ENCODE peak calls at places on chromosomes 13 and 19, in nine cellular contexts. W is GM23338; G is activated naive CD4-positive, alpha-beta T cell treated with anti-CD3 and anti-CD28 coated beads, Interleukin-2, amount 50 U/mL, for 16 hours; M is activated CD8-positive, alpha-beta T cell treated with anti-CD3 and anti-CD28 coated beads, Interleukin-2, amount 10 ng/mL, durations not matched to agents 7 days and 5 days; P is HT-29; Q is M059J; N is body of pancreas; X is astrocyte of the spinal cord; B is naive thymus-derived CD8-positive, alpha-beta T cell. U is an unnamed sample.
A peak's percentile ranks its signal among the peaks of the same experiment; 100 is the strongest.

GRCh38 chr13:41008349-41008980 is 10.7 kb downstream of the ELF1 start:
- DNase-seq in W (no peak), G (no peak), M (no peak), P (peak; percentile 64), Q (peak; percentile 27), N (no peak), X (peak; percentile 72), B (no peak), U (no peak)

GRCh38 chr19:2338055-2338615 is 9.7 kb downstream of the SPPL2B start:
- DNase-seq in W (no peak), G (no peak), M (no peak), P (no peak), Q (no peak), N (no peak), X (no peak), B (no peak), U (no peak)

GRCh38 chr13:99057310-99057975 is 79.6 kb upstream of the DOCK9 start:
- DNase-seq in W (no peak), G (no peak), M (no peak), P (no peak), Q (no peak), N (no peak), X (no peak), B (no peak), U (no peak)

GRCh38 chr13:113366031-113366588 is 2.2 kb upstream of the GRTP1 start:
- DNase-seq in W (no peak), G (no peak), M (no peak), P (no peak), Q (no peak), N (no peak), X (no peak), B (no peak), U (no peak)

GRCh38 chr19:10420444-10421239 is at the start of gene PDE4A:
- DNase-seq in W (peak; percentile 69), G (peak; percentile 59), M (peak; percentile 88), P (no peak), Q (no peak), N (no peak), X (no peak), B (peak; percentile 63), U (peak; percentile 44)

GRCh38 chr13:73985789-73986188 is 148.4 kb downstream of the KLF12 start:
- DNase-seq in W (no peak), G (no peak), M (no peak), P (no peak), Q (no peak), N (no peak), X (no peak), B (peak; percentile 20), U (no peak)

GRCh38 chr19:22052644-22053013 is 345 bp downstream of the ZNF257 start:
- DNase-seq in W (no peak), G (peak; percentile 15), M (no peak), P (no peak), Q (no peak), N (no peak), X (no peak), B (peak; percentile 3), U (peak; percentile 7)

GRCh38 chr13:98203641-98204326 is 26.7 kb upstream of the RNF113B start:
- DNase-seq in W (no peak), G (no peak), M (no peak), P (no peak), Q (no peak), N (no peak), X (no peak), B (no peak), U (no peak)

GRCh38 chr13:35818577-35819165 is 312.5 kb downstream of the DCLK1 start:
- DNase-seq in W (peak; percentile 63), G (no peak), M (no peak), P (peak; percentile 74), Q (peak; percentile 43), N (no peak), X (peak; percentile 55), B (no peak), U (no peak)

GRCh38 chr19:3420244-3420755 is 53.9 kb downstream of the NFIC start:
- DNase-seq in W (no peak), G (no peak), M (no peak), P (no peak), Q (no peak), N (no peak), X (no peak), B (no peak), U (no peak)

GRCh38 chr19:17121736-17122293 is 46.2 kb downstream of the MYO9B start:
- DNase-seq in W (no peak), G (no peak), M (no peak), P (no peak), Q (peak; percentile 54), N (no peak), X (peak; percentile 73), B (no peak), U (no peak)

GRCh38 chr13:61927648-61928047 is 512.0 kb upstream of the PCDH20 start:
- DNase-seq in W (no peak), G (no peak), M (no peak), P (no peak), Q (no peak), N (no peak), X (no peak), B (no peak), U (no peak)

GRCh38 chr19:58407658-58408151 is 744 bp upstream of the ZNF584 start:
- DNase-seq in W (peak; percentile 29), G (no peak), M (peak; percentile 31), P (no peak), Q (no peak), N (no peak), X (no peak), B (no peak), U (no peak)

GRCh38 chr13:35716186-35716585 is 239.7 kb upstream of the MAB21L1 start:
- DNase-seq in W (no peak), G (no peak), M (no peak), P (no peak), Q (peak; percentile 28), N (no peak), X (no peak), B (no peak), U (no peak)

GRCh38 chr13:99941911-99942310 is 29.7 kb downstream of the ZIC5 start:
- DNase-seq in W (no peak), G (no peak), M (no peak), P (no peak), Q (no peak), N (no peak), X (no peak), B (no peak), U (no peak)

GRCh38 chr13:110201114-110201513 is 105.8 kb downstream of the COL4A1 start:
- DNase-seq in W (no peak), G (no peak), M (no peak), P (no peak), Q (no peak), N (no peak), X (no peak), B (no peak), U (no peak)

GRCh38 chr13:80309926-80310325 is 31.0 kb downstream of the SPRY2 start:
- DNase-seq in W (no peak), G (no peak), M (no peak), P (no peak), Q (no peak), N (no peak), X (no peak), B (no peak), U (no peak)

GRCh38 chr13:69828527-69828926 is 279.1 kb upstream of the ATXN8OS start:
- DNase-seq in W (no peak), G (no peak), M (no peak), P (no peak), Q (no peak), N (no peak), X (no peak), B (no peak), U (no peak)

GRCh38 chr13:94548382-94549240 is 47.3 kb downstream of the TGDS start:
- DNase-seq in W (peak; percentile 80), G (peak; percentile 41), M (peak; percentile 64), P (peak; percentile 76), Q (no peak), N (peak; percentile 59), X (peak; percentile 47), B (peak; percentile 15), U (no peak)

GRCh38 chr13:109157275-109157674 is 527.9 kb downstream of the MYO16 start:
- DNase-seq in W (peak; percentile 72), G (no peak), M (no peak), P (no peak), Q (no peak), N (no peak), X (no peak), B (no peak), U (no peak)

GRCh38 chr13:43030548-43030947 is 7.2 kb downstream of the DNAJC15 start:
- DNase-seq in W (no peak), G (no peak), M (no peak), P (no peak), Q (no peak), N (no peak), X (no peak), B (no peak), U (no peak)

GRCh38 chr13:20051366-20051765 is 92.8 kb downstream of the ZMYM2 start:
- DNase-seq in W (no peak), G (no peak), M (no peak), P (no peak), Q (no peak), N (no peak), X (no peak), B (no peak), U (no peak)

GRCh38 chr13:21837841-21838551 is 167.1 kb downstream of the FGF9 start:
- DNase-seq in W (peak; percentile 57), G (no peak), M (no peak), P (peak; percentile 94), Q (no peak), N (no peak), X (no peak), B (no peak), U (no peak)

GRCh38 chr19:32450217-32450616 is 44.6 kb downstream of the DPY19L3 start:
- DNase-seq in W (no peak), G (no peak), M (no peak), P (no peak), Q (no peak), N (no peak), X (no peak), B (no peak), U (no peak)

GRCh38 chr13:51599444-51600176 is 15.3 kb downstream of the WDFY2 start:
- DNase-seq in W (no peak), G (no peak), M (no peak), P (no peak), Q (no peak), N (no peak), X (no peak), B (no peak), U (no peak)

GRCh38 chr19:44745386-44745831 is 3.1 kb upstream of the BCL3 start:
- DNase-seq in W (peak; percentile 52), G (no peak), M (no peak), P (peak; percentile 60), Q (peak; percentile 79), N (peak; percentile 64), X (peak; percentile 73), B (no peak), U (no peak)

GRCh38 chr19:6472713-6473112 is 8.6 kb downstream of the CRB3 start:
- DNase-seq in W (no peak), G (no peak), M (no peak), P (no peak), Q (no peak), N (peak; percentile 46), X (no peak), B (no peak), U (no peak)

GRCh38 chr13:111947026-111947810 is 119.7 kb upstream of the SOX1 start:
- DNase-seq in W (no peak), G (no peak), M (no peak), P (no peak), Q (no peak), N (no peak), X (no peak), B (no peak), U (no peak)

GRCh38 chr13:56015919-56016318 is 1124.8 kb upstream of the PRR20A start:
- DNase-seq in W (no peak), G (no peak), M (no peak), P (no peak), Q (no peak), N (no peak), X (no peak), B (no peak), U (no peak)